ENCODE peak calls at places on chromosomes 7 and 10, in eight cellular contexts. One of them, this sample, is unnamed.

GRCh38 chr7:41918597-41918996 is 215.7 kb upstream of the INHBA start:
- DNase-seq in transverse colon: no peak
- DNase-seq in HEK293T: no peak
- DNase-seq in T-cell: no peak
- DNase-seq in activated T-cell treated with anti-CD3 and anti-CD28 coated beads, Interleukin-2, amount 50 U/mL, for 48 hours: no peak
- DNase-seq in myocyte: peak; percentile 29
- DNase-seq in ELR: peak; percentile 96
- DNase-seq in dorsolateral prefrontal cortex: no peak
- DNase-seq in this sample: no peak

GRCh38 chr10:19921300-19922140 is 105.3 kb downstream of the PLXDC2 start:
- DNase-seq in transverse colon: no peak
- DNase-seq in HEK293T: no peak
- DNase-seq in T-cell: no peak
- DNase-seq in activated T-cell treated with anti-CD3 and anti-CD28 coated beads, Interleukin-2, amount 50 U/mL, for 48 hours: no peak
- DNase-seq in myocyte: no peak
- DNase-seq in ELR: no peak
- DNase-seq in dorsolateral prefrontal cortex: no peak
- DNase-seq in this sample: no peak

GRCh38 chr7:42274052-42274451 is 37.0 kb upstream of the GLI3 start:
- DNase-seq in transverse colon: no peak
- DNase-seq in HEK293T: no peak
- DNase-seq in T-cell: no peak
- DNase-seq in activated T-cell treated with anti-CD3 and anti-CD28 coated beads, Interleukin-2, amount 50 U/mL, for 48 hours: no peak
- DNase-seq in myocyte: no peak
- DNase-seq in ELR: peak; percentile 89
- DNase-seq in dorsolateral prefrontal cortex: no peak
- DNase-seq in this sample: no peak

GRCh38 chr10:123581656-123582055 is 84.5 kb upstream of the GPR26 start:
- DNase-seq in transverse colon: no peak
- DNase-seq in HEK293T: no peak
- DNase-seq in T-cell: no peak
- DNase-seq in activated T-cell treated with anti-CD3 and anti-CD28 coated beads, Interleukin-2, amount 50 U/mL, for 48 hours: no peak
- DNase-seq in myocyte: no peak
- DNase-seq in ELR: no peak
- DNase-seq in dorsolateral prefrontal cortex: no peak
- DNase-seq in this sample: no peak

GRCh38 chr10:95327367-95327766 is 36.6 kb upstream of the PDLIM1 start:
- DNase-seq in transverse colon: peak; percentile 48
- DNase-seq in HEK293T: no peak
- DNase-seq in T-cell: no peak
- DNase-seq in activated T-cell treated with anti-CD3 and anti-CD28 coated beads, Interleukin-2, amount 50 U/mL, for 48 hours: no peak
- DNase-seq in myocyte: peak; percentile 77
- DNase-seq in ELR: peak; percentile 25
- DNase-seq in dorsolateral prefrontal cortex: peak; percentile 44
- DNase-seq in this sample: no peak

GRCh38 chr10:101858723-101859500 is 15.3 kb upstream of the KCNIP2 start:
- DNase-seq in transverse colon: no peak
- DNase-seq in HEK293T: no peak
- DNase-seq in T-cell: no peak
- DNase-seq in activated T-cell treated with anti-CD3 and anti-CD28 coated beads, Interleukin-2, amount 50 U/mL, for 48 hours: no peak
- DNase-seq in myocyte: no peak
- DNase-seq in ELR: no peak
- DNase-seq in dorsolateral prefrontal cortex: no peak
- DNase-seq in this sample: peak; percentile 80

GRCh38 chr7:55508301-55509011 is 63.8 kb downstream of the VOPP1 start:
- DNase-seq in transverse colon: no peak
- DNase-seq in HEK293T: no peak
- DNase-seq in T-cell: no peak
- DNase-seq in activated T-cell treated with anti-CD3 and anti-CD28 coated beads, Interleukin-2, amount 50 U/mL, for 48 hours: peak; percentile 46
- DNase-seq in myocyte: no peak
- DNase-seq in ELR: peak; percentile 32
- DNase-seq in dorsolateral prefrontal cortex: no peak
- DNase-seq in this sample: peak; percentile 80

GRCh38 chr10:75550191-75550590 is 118.8 kb downstream of the LRMDA start:
- DNase-seq in transverse colon: no peak
- DNase-seq in HEK293T: no peak
- DNase-seq in T-cell: no peak
- DNase-seq in activated T-cell treated with anti-CD3 and anti-CD28 coated beads, Interleukin-2, amount 50 U/mL, for 48 hours: no peak
- DNase-seq in myocyte: no peak
- DNase-seq in ELR: no peak
- DNase-seq in dorsolateral prefrontal cortex: no peak
- DNase-seq in this sample: no peak

GRCh38 chr10:31121797-31122586 is 90.3 kb upstream of the ZNF438 start:
- DNase-seq in transverse colon: no peak
- DNase-seq in HEK293T: no peak
- DNase-seq in T-cell: no peak
- DNase-seq in activated T-cell treated with anti-CD3 and anti-CD28 coated beads, Interleukin-2, amount 50 U/mL, for 48 hours: no peak
- DNase-seq in myocyte: no peak
- DNase-seq in ELR: peak; percentile 66
- DNase-seq in dorsolateral prefrontal cortex: no peak
- DNase-seq in this sample: no peak

GRCh38 chr7:47967708-47968107 is 11.7 kb downstream of the HUS1 start:
- DNase-seq in transverse colon: no peak
- DNase-seq in HEK293T: no peak
- DNase-seq in T-cell: no peak
- DNase-seq in activated T-cell treated with anti-CD3 and anti-CD28 coated beads, Interleukin-2, amount 50 U/mL, for 48 hours: no peak
- DNase-seq in myocyte: no peak
- DNase-seq in ELR: no peak
- DNase-seq in dorsolateral prefrontal cortex: no peak
- DNase-seq in this sample: no peak

GRCh38 chr10:86958831-86959736 is 685 bp downstream of the SNCG start:
- DNase-seq in transverse colon: no peak
- DNase-seq in HEK293T: no peak
- DNase-seq in T-cell: no peak
- DNase-seq in activated T-cell treated with anti-CD3 and anti-CD28 coated beads, Interleukin-2, amount 50 U/mL, for 48 hours: no peak
- DNase-seq in myocyte: no peak
- DNase-seq in ELR: peak; percentile 84
- DNase-seq in dorsolateral prefrontal cortex: no peak
- DNase-seq in this sample: no peak

GRCh38 chr10:50857579-50857978 is 27.8 kb downstream of the A1CF start:
- DNase-seq in transverse colon: no peak
- DNase-seq in HEK293T: no peak
- DNase-seq in T-cell: no peak
- DNase-seq in activated T-cell treated with anti-CD3 and anti-CD28 coated beads, Interleukin-2, amount 50 U/mL, for 48 hours: no peak
- DNase-seq in myocyte: no peak
- DNase-seq in ELR: no peak
- DNase-seq in dorsolateral prefrontal cortex: no peak
- DNase-seq in this sample: no peak